ENCODE peak calls at places on chromosomes 2 and 18, in six cellular contexts. H is AG20443, W is ovary, O is anterior cingulate cortex, U is NB4, T is adipocyte. Q is an unnamed sample.

GRCh38 chr2:176779917-176780316 is 432.7 kb upstream of the HNRNPA3 start:
- DNase-seq in H (no peak), W (no peak), O (no peak), U (no peak), T (no peak), Q (no peak)

GRCh38 chr2:100524331-100524730 is 38.5 kb upstream of the PDCL3 start:
- DNase-seq in H (no peak), W (no peak), O (no peak), U (no peak), T (no peak), Q (no peak)

GRCh38 chr2:241570961-241571581 is 12.5 kb downstream of the BOK start:
- DNase-seq in H (no peak), W (peak; percentile 31), O (no peak), U (peak; percentile 59), T (no peak), Q (no peak)

GRCh38 chr2:67713376-67713775 is 316.2 kb downstream of the ETAA1 start:
- DNase-seq in H (no peak), W (no peak), O (no peak), U (no peak), T (no peak), Q (no peak)

GRCh38 chr2:237120956-237121720 is 35.4 kb downstream of the COPS8 start:
- DNase-seq in H (no peak), W (no peak), O (no peak), U (no peak), T (no peak), Q (no peak)

GRCh38 chr2:173881886-173882285 is 83.3 kb downstream of the SP3 start:
- DNase-seq in H (no peak), W (no peak), O (no peak), U (no peak), T (no peak), Q (no peak)

GRCh38 chr2:40544072-40544471 is 92.2 kb upstream of the SLC8A1 start:
- DNase-seq in H (no peak), W (no peak), O (no peak), U (no peak), T (no peak), Q (no peak)

GRCh38 chr18:25399554-25399953 is 47.6 kb upstream of the ZNF521 start:
- DNase-seq in H (peak; percentile 18), W (no peak), O (no peak), U (no peak), T (no peak), Q (no peak)

GRCh38 chr18:22471546-22472131 is 53.9 kb upstream of the CTAGE1 start:
- DNase-seq in H (peak; percentile 70), W (no peak), O (no peak), U (no peak), T (peak; percentile 39), Q (no peak)

Q was measured in activated CD4-positive, alpha-beta T cell treated with anti-CD3 and anti-CD28 coated beads for 4 hours.